ENCODE peak calls at places on chromosomes 5 and 9, in four cellular contexts. One of them, this sample, is unnamed.

GRCh38 chr5:53008751-53009150 is 19.6 kb downstream of the ITGA2 start:
- DNase-seq in A673: no peak
- DNase-seq in CD4-positive, alpha-beta T cell: no peak
- DNase-seq in Calu3: no peak
- DNase-seq in this sample: peak; percentile 42

GRCh38 chr9:95091574-95091970 is 225.9 kb downstream of the FANCC start:
- DNase-seq in A673: no peak
- DNase-seq in CD4-positive, alpha-beta T cell: no peak
- DNase-seq in Calu3: peak; percentile 30
- DNase-seq in this sample: no peak

GRCh38 chr5:84628918-84629317 is 244.2 kb upstream of the EDIL3 start:
- DNase-seq in A673: no peak
- DNase-seq in CD4-positive, alpha-beta T cell: no peak
- DNase-seq in Calu3: no peak
- DNase-seq in this sample: no peak

GRCh38 chr5:54823006-54823405 is 162.4 kb downstream of the ESM1 start:
- DNase-seq in A673: no peak
- DNase-seq in CD4-positive, alpha-beta T cell: no peak
- DNase-seq in Calu3: no peak
- DNase-seq in this sample: no peak

GRCh38 chr5:113371788-113372196 is 63.0 kb downstream of the TSSK1B start:
- DNase-seq in A673: no peak
- DNase-seq in CD4-positive, alpha-beta T cell: no peak
- DNase-seq in Calu3: no peak
- DNase-seq in this sample: no peak

GRCh38 chr5:95760291-95761191 is 29.4 kb downstream of the RHOBTB3 start:
- DNase-seq in A673: peak; percentile 45
- DNase-seq in CD4-positive, alpha-beta T cell: no peak
- DNase-seq in Calu3: no peak
- DNase-seq in this sample: peak; percentile 58

GRCh38 chr9:16864741-16865434 is 5.6 kb downstream of the BNC2 start:
- DNase-seq in A673: no peak
- DNase-seq in CD4-positive, alpha-beta T cell: no peak
- DNase-seq in Calu3: no peak
- DNase-seq in this sample: no peak

GRCh38 chr5:157455057-157455456 is 5.0 kb upstream of the NIPAL4 start:
- DNase-seq in A673: no peak
- DNase-seq in CD4-positive, alpha-beta T cell: no peak
- DNase-seq in Calu3: no peak
- DNase-seq in this sample: no peak

GRCh38 chr5:128791312-128791711 is 174.0 kb upstream of the SLC27A6 start:
- DNase-seq in A673: no peak
- DNase-seq in CD4-positive, alpha-beta T cell: no peak
- DNase-seq in Calu3: no peak
- DNase-seq in this sample: no peak

GRCh38 chr5:80125962-80126480 is 90.9 kb downstream of the THBS4 start:
- DNase-seq in A673: no peak
- DNase-seq in CD4-positive, alpha-beta T cell: no peak
- DNase-seq in Calu3: no peak
- DNase-seq in this sample: peak; percentile 49

DNA sequence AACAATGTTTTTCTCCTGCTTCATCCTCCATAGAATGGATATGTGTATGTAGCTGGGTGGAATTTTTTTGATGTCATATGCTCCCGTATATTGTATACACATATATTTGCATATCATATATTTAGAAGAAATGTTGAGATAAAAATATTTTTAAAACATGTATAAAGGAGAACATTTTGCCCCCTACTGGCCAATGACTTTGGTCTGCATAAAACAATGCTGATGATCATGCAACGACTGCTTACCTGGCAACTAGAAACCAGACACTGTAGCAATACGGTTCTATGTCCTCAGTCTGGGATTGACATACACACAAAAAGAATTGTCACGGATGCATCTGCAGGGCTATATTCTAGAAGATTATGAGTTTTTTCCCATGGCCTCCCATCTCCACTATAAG is 503.6 kb downstream of the ELAVL2 start:
- DNase-seq in A673: no peak
- DNase-seq in CD4-positive, alpha-beta T cell: no peak
- DNase-seq in Calu3: peak; percentile 1
- DNase-seq in this sample: no peak
- TF ChIP-seq CTCF in A673: no peak
- TF ChIP-seq CTCF in CD4-positive, alpha-beta T cell: no peak
- TF ChIP-seq CTCF in Calu3: no peak
- TF ChIP-seq CTCF in this sample: no peak

DNA sequence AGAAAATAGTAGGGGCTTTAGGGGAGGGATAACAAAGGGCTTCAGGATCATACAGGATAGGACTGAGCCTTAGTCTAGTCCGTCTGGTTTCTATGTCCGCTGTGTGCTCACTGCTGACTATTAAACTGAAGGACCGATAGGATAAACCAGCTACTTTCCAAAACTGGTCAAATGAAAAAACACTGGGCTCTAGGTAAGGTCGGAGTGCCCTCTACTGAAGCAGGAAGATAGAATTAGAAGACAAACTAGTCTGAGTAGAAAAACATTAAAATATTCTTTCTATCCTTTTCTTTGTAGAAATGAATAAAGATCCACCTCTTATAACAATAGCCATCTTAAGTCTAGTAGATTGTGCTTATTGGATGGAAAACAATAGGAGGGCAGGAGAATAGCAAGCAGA is 133.6 kb downstream of the CEMIP2 start:
- DNase-seq in A673: no peak
- DNase-seq in CD4-positive, alpha-beta T cell: no peak
- DNase-seq in Calu3: no peak
- DNase-seq in this sample: no peak
- TF ChIP-seq CTCF in A673: no peak
- TF ChIP-seq CTCF in CD4-positive, alpha-beta T cell: no peak
- TF ChIP-seq CTCF in Calu3: no peak
- TF ChIP-seq CTCF in this sample: no peak

DNA sequence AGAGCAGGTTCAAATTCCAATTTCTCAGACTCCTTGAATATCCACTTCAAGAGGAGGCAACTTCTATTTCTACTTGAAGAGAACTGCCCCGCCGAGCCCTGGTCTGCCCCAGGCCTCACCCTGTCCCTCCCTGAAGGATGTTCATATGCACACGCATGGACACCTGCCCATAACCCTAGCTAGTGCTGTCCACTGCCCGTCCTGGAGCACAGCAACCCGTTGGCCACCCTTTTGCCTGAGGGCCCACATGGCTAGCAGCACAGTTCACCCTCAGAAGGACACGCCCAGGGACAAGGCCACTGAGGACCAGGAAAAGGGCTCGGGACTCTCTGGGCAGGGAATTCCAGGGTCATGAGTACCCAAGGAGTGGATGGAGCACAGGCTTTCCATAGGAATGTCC is 63.6 kb downstream of the EGFLAM start:
- DNase-seq in A673: no peak
- DNase-seq in CD4-positive, alpha-beta T cell: no peak
- DNase-seq in Calu3: no peak
- DNase-seq in this sample: no peak
- TF ChIP-seq CTCF in A673: no peak
- TF ChIP-seq CTCF in CD4-positive, alpha-beta T cell: no peak
- TF ChIP-seq CTCF in Calu3: no peak
- TF ChIP-seq CTCF in this sample: no peak

GRCh38 chr5:102594192-102594591 is 95.4 kb upstream of the SLCO6A1 start:
- DNase-seq in A673: no peak
- DNase-seq in CD4-positive, alpha-beta T cell: no peak
- DNase-seq in Calu3: no peak
- DNase-seq in this sample: no peak
- TF ChIP-seq CTCF in A673: no peak
- TF ChIP-seq CTCF in CD4-positive, alpha-beta T cell: no peak
- TF ChIP-seq CTCF in Calu3: no peak
- TF ChIP-seq CTCF in this sample: no peak

GRCh38 chr5:20231040-20231439 is 243.0 kb upstream of the CDH18 start:
- DNase-seq in A673: no peak
- DNase-seq in CD4-positive, alpha-beta T cell: no peak
- DNase-seq in Calu3: no peak
- DNase-seq in this sample: no peak
- TF ChIP-seq CTCF in A673: no peak
- TF ChIP-seq CTCF in CD4-positive, alpha-beta T cell: no peak
- TF ChIP-seq CTCF in Calu3: no peak
- TF ChIP-seq CTCF in this sample: no peak

DNA sequence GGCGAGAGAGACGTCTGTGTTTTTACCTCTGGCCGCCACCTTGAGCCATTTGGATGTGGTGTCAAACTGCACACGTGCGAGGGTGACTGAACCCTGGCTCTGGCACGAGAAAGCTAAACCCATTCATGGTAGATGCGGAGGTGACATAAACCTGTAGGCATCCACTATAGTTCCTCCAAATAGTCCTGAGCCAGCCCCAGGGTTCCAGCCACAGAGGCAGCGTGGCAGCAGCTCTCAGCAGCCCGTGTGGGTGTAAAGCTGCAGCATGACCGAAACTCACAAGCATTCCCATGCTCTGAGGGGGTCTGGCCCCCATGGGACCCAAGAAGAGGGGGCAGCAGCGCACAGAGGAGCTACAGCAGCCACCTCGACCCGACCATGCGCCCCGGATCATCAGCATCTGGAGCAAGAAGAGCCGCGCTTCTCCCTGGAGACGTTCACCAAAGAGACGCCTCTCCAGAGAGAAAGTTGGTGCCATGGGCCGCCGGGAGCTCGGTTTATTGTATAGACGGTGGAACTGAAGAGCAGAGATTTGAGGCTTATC is 303.8 kb upstream of the IRX4 start:
- DNase-seq in A673: no peak
- DNase-seq in CD4-positive, alpha-beta T cell: no peak
- DNase-seq in Calu3: no peak
- DNase-seq in this sample: no peak
- TF ChIP-seq CTCF in A673: no peak
- TF ChIP-seq CTCF in CD4-positive, alpha-beta T cell: no peak
- TF ChIP-seq CTCF in Calu3: no peak
- TF ChIP-seq CTCF in this sample: no peak

GRCh38 chr9:134744542-134745295 is 103.1 kb downstream of the COL5A1 start:
- DNase-seq in A673: no peak
- DNase-seq in CD4-positive, alpha-beta T cell: no peak
- DNase-seq in Calu3: no peak
- DNase-seq in this sample: no peak

GRCh38 chr9:134739660-134739968 is 98.0 kb downstream of the COL5A1 start:
- DNase-seq in A673: no peak
- DNase-seq in CD4-positive, alpha-beta T cell: no peak
- DNase-seq in Calu3: no peak
- DNase-seq in this sample: no peak

GRCh38 chr9:134740071-134740470 is 98.5 kb downstream of the COL5A1 start:
- DNase-seq in A673: no peak
- DNase-seq in CD4-positive, alpha-beta T cell: no peak
- DNase-seq in Calu3: no peak
- DNase-seq in this sample: no peak

GRCh38 chr9:134741846-134742245 is 100.2 kb downstream of the COL5A1 start:
- DNase-seq in A673: no peak
- DNase-seq in CD4-positive, alpha-beta T cell: no peak
- DNase-seq in Calu3: no peak
- DNase-seq in this sample: no peak

DNA sequence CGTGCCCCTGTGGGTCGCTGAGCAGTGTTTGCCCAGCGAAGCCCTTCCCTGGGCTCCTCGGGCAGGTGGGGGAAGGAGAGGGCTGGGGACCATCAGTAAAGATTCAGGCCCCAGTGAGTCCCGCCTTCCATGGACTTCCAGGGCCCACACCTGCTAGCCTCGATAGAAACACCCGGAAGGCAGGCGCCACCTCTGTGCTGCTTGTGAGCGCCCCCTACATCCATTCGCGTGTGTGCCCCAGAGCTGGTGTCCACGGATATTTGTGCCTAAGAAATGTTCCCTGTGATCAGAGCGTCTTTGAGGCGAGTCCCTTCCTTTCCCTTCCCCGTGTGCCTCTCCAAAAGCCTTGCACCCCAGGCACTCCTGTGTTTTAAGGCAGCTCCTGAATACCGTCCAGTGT is 101.2 kb downstream of the COL5A1 start:
- DNase-seq in A673: no peak
- DNase-seq in CD4-positive, alpha-beta T cell: no peak
- DNase-seq in Calu3: no peak
- DNase-seq in this sample: no peak
- TF ChIP-seq CTCF in A673: no peak
- TF ChIP-seq CTCF in CD4-positive, alpha-beta T cell: no peak
- TF ChIP-seq CTCF in Calu3: no peak
- TF ChIP-seq CTCF in this sample: no peak

GRCh38 chr9:30964332-30964731 is 1420.1 kb upstream of the ACO1 start:
- DNase-seq in A673: no peak
- DNase-seq in CD4-positive, alpha-beta T cell: no peak
- DNase-seq in Calu3: no peak
- DNase-seq in this sample: no peak

GRCh38 chr9:30972654-30973053 is 1411.8 kb upstream of the ACO1 start:
- DNase-seq in A673: no peak
- DNase-seq in CD4-positive, alpha-beta T cell: no peak
- DNase-seq in Calu3: no peak
- DNase-seq in this sample: no peak

GRCh38 chr9:30970186-30970585 is 1414.3 kb upstream of the ACO1 start:
- DNase-seq in A673: no peak
- DNase-seq in CD4-positive, alpha-beta T cell: no peak
- DNase-seq in Calu3: no peak
- DNase-seq in this sample: no peak

DNA sequence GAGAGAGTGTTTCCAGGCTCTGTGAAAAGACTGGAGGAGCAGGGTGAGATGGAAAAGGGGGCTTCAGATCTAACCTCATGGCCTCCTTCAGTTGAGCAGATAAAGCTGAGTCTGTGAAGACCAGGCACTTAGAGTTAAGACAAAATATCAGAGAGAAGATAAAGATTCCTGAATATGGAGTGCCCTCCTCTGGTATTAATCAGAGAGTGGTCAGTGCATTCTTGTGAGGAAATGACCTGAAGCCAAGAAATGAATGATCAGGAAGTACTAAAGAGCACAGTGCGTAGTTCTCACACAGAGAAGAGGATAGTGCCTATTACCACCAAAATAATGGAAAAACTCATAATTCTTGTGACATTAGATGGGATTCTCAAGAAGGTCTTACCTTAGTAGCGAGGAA is 1417.0 kb upstream of the ACO1 start:
- DNase-seq in A673: peak; percentile 23
- DNase-seq in CD4-positive, alpha-beta T cell: no peak
- DNase-seq in Calu3: no peak
- DNase-seq in this sample: no peak
- TF ChIP-seq CTCF in A673: peak; percentile 25
- TF ChIP-seq CTCF in CD4-positive, alpha-beta T cell: no peak
- TF ChIP-seq CTCF in Calu3: no peak
- TF ChIP-seq CTCF in this sample: no peak

GRCh38 chr5:89855417-89855816 is 554.1 kb downstream of the CETN3 start:
- DNase-seq in A673: no peak
- DNase-seq in CD4-positive, alpha-beta T cell: no peak
- DNase-seq in Calu3: no peak
- DNase-seq in this sample: no peak
- TF ChIP-seq CTCF in A673: no peak
- TF ChIP-seq CTCF in CD4-positive, alpha-beta T cell: no peak
- TF ChIP-seq CTCF in Calu3: no peak
- TF ChIP-seq CTCF in this sample: no peak

GRCh38 chr5:131634666-131634995 is 398 bp downstream of the RAPGEF6 start:
- DNase-seq in A673: peak; percentile 59
- DNase-seq in CD4-positive, alpha-beta T cell: peak; percentile 37
- DNase-seq in Calu3: peak; percentile 72
- DNase-seq in this sample: peak; percentile 10
- TF ChIP-seq CTCF in A673: no peak
- TF ChIP-seq CTCF in CD4-positive, alpha-beta T cell: peak; percentile 15
- TF ChIP-seq CTCF in Calu3: no peak
- TF ChIP-seq CTCF in this sample: no peak

This sample was measured in GM20000.